ENCODE peak calls at places on chromosomes 3 and 15, in seven cellular contexts. Z is NCI-H1105; T is WTC11; H is activated naive CD8-positive, alpha-beta T cell treated with anti-CD3 and anti-CD28 coated beads, Interleukin-2, amount 50 U/mL, for 24 hours; V is Caki2; F is activated gamma-delta T cell treated with anti-CD3 and anti-CD28 coated beads, Interleukin-2, amount 50 U/mL, for 16 hours; X is NCI-H2227 treated with DMSO at 0.1 percent for 48 hours. R is an unnamed sample.

GRCh38 chr3:177596822-177597271 is 399.6 kb upstream of the TBL1XR1 start:
- DNase-seq in V (peak), T (no peak), F (no peak), H (no peak), X (no peak), Z (peak), R (peak)

GRCh38 chr3:175192536-175192935 is 333.4 kb downstream of the NAALADL2 start:
- DNase-seq in Z (no peak), F (no peak), V (no peak), X (no peak), T (no peak), H (no peak), R (no peak)

GRCh38 chr3:36989000-36989399 is 3.9 kb downstream of the EPM2AIP1 start:
- DNase-seq in H (no peak), Z (no peak), T (no peak), X (no peak), V (no peak), F (no peak), R (no peak)

GRCh38 chr15:24848050-24848449 is 106.7 kb upstream of the SNRPN start:
- DNase-seq in H (peak), F (no peak), V (peak), T (peak), X (no peak), Z (no peak), R (peak)

GRCh38 chr3:89368846-89369245 is 261.4 kb downstream of the EPHA3 start:
- DNase-seq in X (no peak), Z (no peak), H (no peak), T (no peak), V (peak), F (no peak), R (no peak)

GRCh38 chr3:184652465-184652864 is 59.4 kb downstream of the MAGEF1 start:
- DNase-seq in T (no peak), F (no peak), Z (no peak), V (no peak), X (no peak), H (no peak), R (peak)

GRCh38 chr3:194185225-194185624 is 49.3 kb downstream of the HES1 start:
- DNase-seq in Z (no peak), V (peak), F (no peak), X (no peak), T (no peak), H (no peak), R (peak)

GRCh38 chr15:60883691-60884319 is 345.3 kb downstream of the RORA start:
- DNase-seq in H (no peak), F (no peak), X (no peak), V (no peak), T (no peak), Z (no peak), R (no peak)

GRCh38 chr3:10981961-10982360 is 10.6 kb upstream of the SLC6A1 start:
- DNase-seq in X (no peak), V (no peak), Z (no peak), T (no peak), H (no peak), F (no peak), R (no peak)

GRCh38 chr3:170469151-170470062 is 50.7 kb downstream of the CLDN11 start:
- DNase-seq in V (peak), T (no peak), Z (peak), F (no peak), H (no peak), X (no peak), R (peak)

GRCh38 chr15:51046799-51047449 is 47.8 kb downstream of the TNFAIP8L3 start:
- DNase-seq in V (no peak), F (no peak), H (no peak), X (no peak), T (no peak), Z (no peak), R (no peak)

GRCh38 chr15:76773234-76773633 is 131.9 kb downstream of the SCAPER start:
- DNase-seq in H (no peak), V (no peak), F (no peak), X (no peak), Z (no peak), T (no peak), R (no peak)

GRCh38 chr15:46309914-46310313 is 675.1 kb downstream of the SQOR start:
- DNase-seq in T (peak), Z (peak), F (no peak), H (no peak), X (no peak), V (no peak), R (no peak)

GRCh38 chr3:141878812-141879211 is 2.4 kb downstream of the ATP1B3 start:
- DNase-seq in H (no peak), T (no peak), X (no peak), V (peak), Z (no peak), F (no peak), R (no peak)

GRCh38 chr15:64351265-64351664 is 4.7 kb downstream of the CSNK1G1 start:
- DNase-seq in X (no peak), Z (no peak), H (no peak), T (no peak), F (no peak), V (no peak), R (no peak)

R was measured in kidney glomerular epithelial cell.